ENCODE peak calls at places on chromosomes 4 and X, in six cellular contexts. One of them, this sample, is unnamed.

GRCh38 chr4:108205859-108206258 is 37.1 kb upstream of the LEF1 start:
- DNase-seq in NCI-H1417: no peak
- DNase-seq in AG04450: no peak
- DNase-seq in heart left ventricle: no peak
- DNase-seq in EL: no peak
- DNase-seq in GM04504: no peak
- DNase-seq in this sample: no peak

GRCh38 chr4:24988776-24989175 is 42.0 kb downstream of the LGI2 start:
- DNase-seq in GM04504: peak
- DNase-seq in NCI-H1417: peak
- DNase-seq in EL: peak
- DNase-seq in heart left ventricle: no peak
- DNase-seq in AG04450: no peak
- DNase-seq in this sample: no peak

GRCh38 chr4:5524900-5525299 is 183.5 kb downstream of the EVC2 start:
- DNase-seq in NCI-H1417: peak
- DNase-seq in GM04504: peak
- DNase-seq in heart left ventricle: no peak
- DNase-seq in AG04450: no peak
- DNase-seq in EL: peak
- DNase-seq in this sample: no peak

GRCh38 chr4:78299565-78299972 is 242.4 kb downstream of the FRAS1 start:
- DNase-seq in NCI-H1417: no peak
- DNase-seq in EL: no peak
- DNase-seq in heart left ventricle: no peak
- DNase-seq in AG04450: no peak
- DNase-seq in GM04504: no peak
- DNase-seq in this sample: no peak

GRCh38 chr4:84232311-84233095 is 266.6 kb downstream of the NKX6-1 start:
- DNase-seq in EL: no peak
- DNase-seq in GM04504: no peak
- DNase-seq in NCI-H1417: no peak
- DNase-seq in heart left ventricle: no peak
- DNase-seq in AG04450: no peak
- DNase-seq in this sample: no peak

GRCh38 chrX:115333446-115333845 is 43.9 kb downstream of the LUZP4 start:
- DNase-seq in GM04504: no peak
- DNase-seq in AG04450: no peak
- DNase-seq in EL: no peak
- DNase-seq in heart left ventricle: no peak
- DNase-seq in NCI-H1417: no peak
- DNase-seq in this sample: no peak

GRCh38 chrX:107562482-107562881 is 65.8 kb upstream of the PRPS1 start:
- DNase-seq in heart left ventricle: no peak
- DNase-seq in GM04504: no peak
- DNase-seq in EL: peak
- DNase-seq in NCI-H1417: no peak
- DNase-seq in AG04450: peak
- DNase-seq in this sample: peak

GRCh38 chr4:8760561-8760960 is 111.1 kb downstream of the HMX1 start:
- DNase-seq in NCI-H1417: no peak
- DNase-seq in EL: no peak
- DNase-seq in AG04450: no peak
- DNase-seq in GM04504: no peak
- DNase-seq in heart left ventricle: peak
- DNase-seq in this sample: no peak

GRCh38 chr4:38928886-38929285 is 61.3 kb downstream of the FAM114A1 start:
- DNase-seq in AG04450: no peak
- DNase-seq in NCI-H1417: no peak
- DNase-seq in heart left ventricle: no peak
- DNase-seq in EL: no peak
- DNase-seq in GM04504: no peak
- DNase-seq in this sample: no peak

GRCh38 chrX:23503835-23504539 is 163.3 kb upstream of the PRDX4 start:
- DNase-seq in GM04504: peak
- DNase-seq in NCI-H1417: peak
- DNase-seq in heart left ventricle: peak
- DNase-seq in AG04450: peak
- DNase-seq in EL: peak
- DNase-seq in this sample: peak

GRCh38 chr4:27057053-27057452 is 196.4 kb downstream of the STIM2 start:
- DNase-seq in heart left ventricle: no peak
- DNase-seq in GM04504: no peak
- DNase-seq in EL: no peak
- DNase-seq in NCI-H1417: no peak
- DNase-seq in AG04450: no peak
- DNase-seq in this sample: no peak

GRCh38 chr4:40283968-40284367 is 51.2 kb upstream of the CHRNA9 start:
- DNase-seq in GM04504: no peak
- DNase-seq in AG04450: no peak
- DNase-seq in EL: no peak
- DNase-seq in NCI-H1417: no peak
- DNase-seq in heart left ventricle: no peak
- DNase-seq in this sample: no peak

GRCh38 chrX:30488092-30488491 is 89.5 kb downstream of the TASL start:
- DNase-seq in EL: no peak
- DNase-seq in AG04450: no peak
- DNase-seq in GM04504: no peak
- DNase-seq in NCI-H1417: peak
- DNase-seq in heart left ventricle: no peak
- DNase-seq in this sample: no peak

GRCh38 chr4:2256781-2257191 is 5.1 kb downstream of the MXD4 start:
- DNase-seq in NCI-H1417: no peak
- DNase-seq in EL: no peak
- DNase-seq in heart left ventricle: peak
- DNase-seq in GM04504: no peak
- DNase-seq in AG04450: no peak
- DNase-seq in this sample: no peak

GRCh38 chr4:835148-836002 is 9.4 kb upstream of the CPLX1 start:
- DNase-seq in GM04504: no peak
- DNase-seq in AG04450: no peak
- DNase-seq in NCI-H1417: peak
- DNase-seq in heart left ventricle: peak
- DNase-seq in EL: no peak
- DNase-seq in this sample: no peak

GRCh38 chrX:123920065-123920785 is 41.3 kb upstream of the STAG2 start:
- DNase-seq in heart left ventricle: no peak
- DNase-seq in GM04504: peak
- DNase-seq in NCI-H1417: no peak
- DNase-seq in EL: peak
- DNase-seq in AG04450: peak
- DNase-seq in this sample: peak

GRCh38 chr4:6055030-6055429 is 36.8 kb upstream of the C4orf50 start:
- DNase-seq in heart left ventricle: no peak
- DNase-seq in EL: no peak
- DNase-seq in NCI-H1417: no peak
- DNase-seq in AG04450: no peak
- DNase-seq in GM04504: no peak
- DNase-seq in this sample: no peak

GRCh38 chrX:43860646-43861370 is 21.4 kb downstream of the MAOB start:
- DNase-seq in EL: peak
- DNase-seq in heart left ventricle: no peak
- DNase-seq in GM04504: no peak
- DNase-seq in AG04450: no peak
- DNase-seq in NCI-H1417: peak
- DNase-seq in this sample: no peak

GRCh38 chr4:185437809-185438208 is 12.0 kb upstream of the UFSP2 start:
- DNase-seq in NCI-H1417: no peak
- DNase-seq in heart left ventricle: no peak
- DNase-seq in EL: no peak
- DNase-seq in AG04450: no peak
- DNase-seq in GM04504: no peak
- DNase-seq in this sample: no peak

GRCh38 chr4:128590034-128590740 is 219.3 kb upstream of the JADE1 start:
- DNase-seq in AG04450: no peak
- DNase-seq in heart left ventricle: no peak
- DNase-seq in GM04504: no peak
- DNase-seq in NCI-H1417: no peak
- DNase-seq in EL: no peak
- DNase-seq in this sample: no peak

GRCh38 chr4:1983053-1983845 is 25.5 kb downstream of the NELFA start:
- DNase-seq in heart left ventricle: no peak
- DNase-seq in NCI-H1417: no peak
- DNase-seq in AG04450: no peak
- DNase-seq in GM04504: no peak
- DNase-seq in EL: no peak
- DNase-seq in this sample: no peak